ENCODE peak calls at places on chromosomes 1 and 21, in nine cellular contexts. B, V, I, H, A, P, K, U and C are unnamed samples. For H3K36me3, the result is how much of the 10 kb centered on the place peaks cover.

GRCh38 chr1:16258591-16259135 is 21.7 kb upstream of the CPLANE2 start:
- DNase-seq in B (no peak), V (no peak), I (no peak), H (no peak), A (no peak), P (no peak), K (no peak), U (no peak), C (no peak)

GRCh38 chr21:31132574-31133242 is 94.4 kb upstream of the KRTAP19-8 start:
- DNase-seq in B (no peak), V (no peak), I (no peak), H (no peak), A (no peak), P (no peak), K (no peak), U (no peak), C (no peak)

GRCh38 chr1:13730751-13731482 is 30.9 kb downstream of the PRDM2 start:
- DNase-seq in B (no peak), V (no peak), I (peak), H (no peak), A (peak), P (peak), K (peak), U (peak), C (no peak)

GRCh38 chr1:88983791-88984552 is 8.5 kb downstream of the KYAT3 start:
- DNase-seq in B (no peak), V (no peak), I (no peak), H (peak), A (peak), P (no peak), K (no peak), U (no peak), C (no peak)

GRCh38 chr21:45175326-45176085 is 101.1 kb downstream of the ADARB1 start:
- DNase-seq in B (no peak), V (no peak), I (no peak), H (peak), A (no peak), P (no peak), K (no peak), U (no peak), C (no peak)

GRCh38 chr1:109649380-109649987 is 6.4 kb upstream of the GSTM4 start:
- DNase-seq in B (no peak), V (no peak), I (no peak), H (peak), A (peak), P (no peak), K (no peak), U (no peak), C (no peak)

GRCh38 chr1:2187619-2188018 is 7.0 kb downstream of the FAAP20 start:
- DNase-seq in B (no peak), V (no peak), I (no peak), H (no peak), A (no peak), P (no peak), K (no peak), U (no peak), C (no peak)

GRCh38 chr1:240117202-240117769 is 25.6 kb downstream of the FMN2 start:
- DNase-seq in B (no peak), V (no peak), I (no peak), H (no peak), A (no peak), P (no peak), K (no peak), U (no peak), C (no peak)

GRCh38 chr1:25198731-25199231 is 33.5 kb downstream of the SYF2 start:
- DNase-seq in B (no peak), V (no peak), I (peak), H (peak), A (no peak), P (peak), K (peak), U (no peak), C (peak)

GRCh38 chr1:4219111-4219510 is 319.0 kb upstream of the C1orf174 start:
- DNase-seq in B (no peak), V (no peak), I (no peak), H (no peak), A (no peak), P (no peak), K (no peak), U (no peak), C (no peak)

GRCh38 chr1:153308540-153308939 is 4.2 kb downstream of the PGLYRP3 start:
- DNase-seq in B (no peak), V (peak), I (no peak), H (no peak), A (no peak), P (no peak), K (no peak), U (no peak), C (no peak)

GRCh38 chr1:157505481-157506272 is 46.6 kb downstream of the FCRL5 start:
- DNase-seq in B (no peak), V (peak), I (peak), H (peak), A (peak), P (peak), K (no peak), U (no peak), C (no peak)

GRCh38 chr21:38376693-38377092 is 119.9 kb downstream of the KCNJ15 start:
- DNase-seq in B (no peak), V (no peak), I (no peak), H (no peak), A (peak), P (no peak), K (no peak), U (no peak), C (peak)

GRCh38 chr1:79694241-79694640 is 687.7 kb upstream of the ADGRL4 start:
- DNase-seq in B (no peak), V (no peak), I (no peak), H (no peak), A (no peak), P (no peak), K (no peak), U (no peak), C (no peak)

GRCh38 chr1:225388372-225388771 is 39.5 kb downstream of the LBR start:
- DNase-seq in B (no peak), V (no peak), I (no peak), H (no peak), A (no peak), P (no peak), K (no peak), U (no peak), C (no peak)

GRCh38 chr1:23530089-23530749 is 814 bp downstream of the E2F2 start:
- DNase-seq in B (no peak), V (no peak), I (no peak), H (no peak), A (no peak), P (no peak), K (no peak), U (no peak), C (no peak)

GRCh38 chr1:40078512-40079333 is 18.3 kb downstream of the PPT1 start:
- DNase-seq in B (no peak), V (peak), I (peak), H (peak), A (peak), P (peak), K (peak), U (no peak), C (no peak)

GRCh38 chr1:109980324-109981127 is 4.0 kb upstream of the AHCYL1 start:
- DNase-seq in B (no peak), V (peak), I (no peak), H (peak), A (no peak), P (peak), K (peak), U (peak), C (no peak)

GRCh38 chr1:217482356-217483102 is 148.4 kb downstream of the GPATCH2 start:
- DNase-seq in B (no peak), V (no peak), I (no peak), H (peak), A (peak), P (no peak), K (no peak), U (no peak), C (no peak)

GRCh38 chr1:180269848-180270766 is 40.0 kb downstream of the LHX4 start:
- DNase-seq in B (peak), V (peak), I (no peak), H (peak), A (no peak), P (peak), K (no peak), U (no peak), C (no peak)

GRCh38 chr1:212232020-212232570 is 53.1 kb upstream of the PPP2R5A start:
- DNase-seq in B (no peak), V (no peak), I (no peak), H (no peak), A (no peak), P (no peak), K (no peak), U (no peak), C (no peak)

GRCh38 chr1:19010995-19011696 is 54.7 kb upstream of the IFFO2 start:
- DNase-seq in B (peak), V (peak), I (no peak), H (peak), A (peak), P (peak), K (peak), U (peak), C (peak)

GRCh38 chr1:161890574-161890973 is 124.5 kb downstream of the ATF6 start:
- DNase-seq in B (no peak), V (peak), I (no peak), H (no peak), A (no peak), P (no peak), K (no peak), U (no peak), C (no peak)

GRCh38 chr1:191641420-191642215 is 516.6 kb upstream of the RGS18 start:
- DNase-seq in B (no peak), V (no peak), I (no peak), H (peak), A (no peak), P (no peak), K (no peak), U (no peak), C (no peak)

GRCh38 chr1:63868220-63868897 is 94.5 kb downstream of the ROR1 start:
- DNase-seq in B (peak), V (peak), I (no peak), H (peak), A (peak), P (no peak), K (no peak), U (no peak), C (no peak)

GRCh38 chr1:5865774-5866173 is 126.5 kb downstream of the NPHP4 start:
- DNase-seq in B (no peak), V (no peak), I (no peak), H (no peak), A (no peak), P (no peak), K (no peak), U (no peak), C (no peak)

DNA sequence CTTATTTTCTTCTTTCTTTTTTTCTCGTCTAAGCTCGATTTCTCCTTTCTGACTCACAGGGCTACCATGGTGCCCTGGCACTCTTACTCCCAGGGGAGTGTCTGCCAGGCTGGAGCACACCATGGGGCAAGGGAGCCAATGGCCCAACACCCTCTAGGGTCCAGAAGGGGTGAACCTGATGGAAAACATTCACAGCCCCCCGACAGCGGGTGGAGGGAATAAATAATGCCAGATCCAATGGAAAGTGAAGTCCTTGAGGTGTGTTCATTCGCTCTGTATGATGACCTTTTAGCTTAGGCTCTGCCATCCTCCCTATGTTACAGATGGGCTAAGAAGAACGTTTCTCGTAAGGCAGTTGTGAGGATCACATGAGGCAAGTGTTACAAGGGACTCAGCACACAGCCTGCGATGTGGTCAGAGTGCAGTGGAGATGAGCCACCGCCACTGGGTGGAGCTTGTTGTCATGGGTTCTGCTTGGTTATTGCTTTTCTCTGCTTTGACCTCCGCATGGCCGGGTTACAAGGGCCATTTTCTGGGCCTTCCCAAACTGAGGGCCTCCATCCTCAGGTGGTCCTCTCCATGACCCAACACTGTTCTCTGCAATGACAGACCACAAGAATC is 3.5 kb upstream of the FCMR start:
- DNase-seq in B (no peak), V (peak), I (no peak), H (no peak), A (no peak), P (peak), K (no peak), U (peak), C (no peak)
- TF ChIP-seq CTCF in B (no peak), V (peak), I (no peak), H (no peak), A (no peak), P (no peak), K (no peak), U (peak), C (peak)

DNA sequence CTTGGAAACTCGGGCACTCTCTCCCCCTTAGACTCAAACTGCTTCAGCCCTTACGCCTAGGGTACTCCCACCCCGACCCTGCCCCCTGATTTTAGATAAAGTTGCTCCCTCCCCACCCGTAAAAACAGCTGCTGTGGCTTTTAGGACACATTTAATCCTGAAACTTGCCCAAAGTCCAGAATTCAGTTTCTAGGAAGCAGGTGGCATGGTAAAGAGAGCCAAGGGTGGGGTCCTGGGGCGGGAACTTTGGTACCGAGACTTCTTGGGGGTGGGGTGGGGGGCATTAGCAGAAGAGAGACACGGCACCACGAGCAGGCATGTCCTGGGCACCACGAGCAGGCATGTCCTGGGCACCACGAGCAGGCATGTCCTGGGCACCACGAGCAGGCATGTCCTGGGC is 52.4 kb downstream of the CASZ1 start:
- DNase-seq in B (no peak), V (no peak), I (no peak), H (no peak), A (no peak), P (peak), K (no peak), U (no peak), C (no peak)
- H3K36me3 ChIP-seq in B (under half), V (under half), I (under half), H (under half), A (under half), P (under half), K (under half), U (under half), C (under half)

GRCh38 chr1:41517039-41517438 is 32.6 kb upstream of the EDN2 start:
- DNase-seq in B (no peak), V (no peak), I (no peak), H (no peak), A (no peak), P (no peak), K (no peak), U (no peak), C (no peak)
- TF ChIP-seq CTCF in B (no peak), V (no peak), I (no peak), H (no peak), A (no peak), P (no peak), K (no peak), U (no peak), C (no peak)

GRCh38 chr1:43704838-43705237 is 2.5 kb upstream of the ST3GAL3 start:
- DNase-seq in B (no peak), V (no peak), I (no peak), H (peak), A (no peak), P (no peak), K (no peak), U (no peak), C (no peak)
- H3K36me3 ChIP-seq in B (under half), V (half or more), I (under half), H (under half), A (under half), P (under half), K (under half), U (under half), C (half or more)